ENCODE peak calls at places on chromosomes 2 and 18, in eight cellular contexts. One of them, this sample, is unnamed.

GRCh38 chr2:138874251-138874650 is 94.1 kb upstream of the NXPH2 start:
- DNase-seq in cardiac fibroblast: no peak
- DNase-seq in K562: no peak
- DNase-seq in gastrocnemius medialis: no peak
- DNase-seq in fibroblast of mammary gland: no peak
- DNase-seq in CD8-positive, alpha-beta memory T cell: no peak
- DNase-seq in heart right ventricle: no peak
- DNase-seq in thyroid gland: no peak
- DNase-seq in this sample: no peak

GRCh38 chr2:241126201-241126611 is 23.1 kb downstream of the PASK start:
- DNase-seq in K562: no peak
- DNase-seq in heart right ventricle: no peak
- DNase-seq in CD8-positive, alpha-beta memory T cell: no peak
- DNase-seq in fibroblast of mammary gland: no peak
- DNase-seq in thyroid gland: no peak
- DNase-seq in gastrocnemius medialis: no peak
- DNase-seq in cardiac fibroblast: no peak
- DNase-seq in this sample: no peak

GRCh38 chr2:32559136-32559535 is 68.7 kb upstream of the TTC27 start:
- DNase-seq in cardiac fibroblast: peak
- DNase-seq in gastrocnemius medialis: no peak
- DNase-seq in fibroblast of mammary gland: peak
- DNase-seq in thyroid gland: no peak
- DNase-seq in K562: no peak
- DNase-seq in heart right ventricle: no peak
- DNase-seq in CD8-positive, alpha-beta memory T cell: no peak
- DNase-seq in this sample: peak

GRCh38 chr2:21772624-21773023 is 648.9 kb downstream of the TDRD15 start:
- DNase-seq in K562: no peak
- DNase-seq in gastrocnemius medialis: no peak
- DNase-seq in fibroblast of mammary gland: peak
- DNase-seq in thyroid gland: no peak
- DNase-seq in heart right ventricle: no peak
- DNase-seq in CD8-positive, alpha-beta memory T cell: no peak
- DNase-seq in cardiac fibroblast: peak
- DNase-seq in this sample: no peak

GRCh38 chr2:23596316-23596885 is 211.4 kb downstream of the KLHL29 start:
- DNase-seq in heart right ventricle: no peak
- DNase-seq in thyroid gland: no peak
- DNase-seq in gastrocnemius medialis: peak
- DNase-seq in cardiac fibroblast: peak
- DNase-seq in fibroblast of mammary gland: peak
- DNase-seq in CD8-positive, alpha-beta memory T cell: no peak
- DNase-seq in K562: no peak
- DNase-seq in this sample: no peak

GRCh38 chr18:13461488-13461887 is 242.9 kb downstream of the LDLRAD4 start:
- DNase-seq in CD8-positive, alpha-beta memory T cell: no peak
- DNase-seq in K562: no peak
- DNase-seq in heart right ventricle: no peak
- DNase-seq in cardiac fibroblast: no peak
- DNase-seq in thyroid gland: no peak
- DNase-seq in gastrocnemius medialis: no peak
- DNase-seq in fibroblast of mammary gland: no peak
- DNase-seq in this sample: no peak

GRCh38 chr2:39266139-39266805 is 22.5 kb upstream of the CDKL4 start:
- DNase-seq in heart right ventricle: no peak
- DNase-seq in thyroid gland: no peak
- DNase-seq in CD8-positive, alpha-beta memory T cell: peak
- DNase-seq in fibroblast of mammary gland: peak
- DNase-seq in cardiac fibroblast: peak
- DNase-seq in gastrocnemius medialis: no peak
- DNase-seq in K562: no peak
- DNase-seq in this sample: no peak

GRCh38 chr2:210309546-210310233 is 5.3 kb downstream of the MYL1 start:
- DNase-seq in CD8-positive, alpha-beta memory T cell: no peak
- DNase-seq in thyroid gland: no peak
- DNase-seq in heart right ventricle: no peak
- DNase-seq in fibroblast of mammary gland: no peak
- DNase-seq in gastrocnemius medialis: no peak
- DNase-seq in cardiac fibroblast: no peak
- DNase-seq in K562: no peak
- DNase-seq in this sample: no peak

GRCh38 chr2:85534875-85535274 is 4.1 kb upstream of the MAT2A start:
- DNase-seq in K562: no peak
- DNase-seq in thyroid gland: no peak
- DNase-seq in CD8-positive, alpha-beta memory T cell: no peak
- DNase-seq in gastrocnemius medialis: no peak
- DNase-seq in heart right ventricle: no peak
- DNase-seq in cardiac fibroblast: no peak
- DNase-seq in fibroblast of mammary gland: no peak
- DNase-seq in this sample: no peak

GRCh38 chr2:159118115-159118858 is 149.8 kb downstream of the TANC1 start:
- DNase-seq in heart right ventricle: peak
- DNase-seq in fibroblast of mammary gland: peak
- DNase-seq in CD8-positive, alpha-beta memory T cell: peak
- DNase-seq in gastrocnemius medialis: peak
- DNase-seq in K562: peak
- DNase-seq in thyroid gland: peak
- DNase-seq in cardiac fibroblast: peak
- DNase-seq in this sample: peak

GRCh38 chr18:67483237-67483636 is 33.3 kb downstream of the DSEL start:
- DNase-seq in cardiac fibroblast: no peak
- DNase-seq in fibroblast of mammary gland: no peak
- DNase-seq in thyroid gland: peak
- DNase-seq in CD8-positive, alpha-beta memory T cell: no peak
- DNase-seq in heart right ventricle: no peak
- DNase-seq in K562: no peak
- DNase-seq in gastrocnemius medialis: no peak
- DNase-seq in this sample: no peak

GRCh38 chr18:70464343-70465114 is 175.7 kb downstream of the SOCS6 start:
- DNase-seq in K562: peak
- DNase-seq in CD8-positive, alpha-beta memory T cell: peak
- DNase-seq in thyroid gland: peak
- DNase-seq in cardiac fibroblast: peak
- DNase-seq in gastrocnemius medialis: peak
- DNase-seq in fibroblast of mammary gland: peak
- DNase-seq in heart right ventricle: peak
- DNase-seq in this sample: peak

GRCh38 chr2:165902929-165903328 is 50.6 kb downstream of the TTC21B start:
- DNase-seq in cardiac fibroblast: peak
- DNase-seq in thyroid gland: no peak
- DNase-seq in gastrocnemius medialis: no peak
- DNase-seq in fibroblast of mammary gland: peak
- DNase-seq in K562: no peak
- DNase-seq in heart right ventricle: no peak
- DNase-seq in CD8-positive, alpha-beta memory T cell: no peak
- DNase-seq in this sample: no peak

GRCh38 chr18:47247036-47247832 is 4.2 kb downstream of the SKOR2 start:
- DNase-seq in CD8-positive, alpha-beta memory T cell: no peak
- DNase-seq in K562: no peak
- DNase-seq in heart right ventricle: no peak
- DNase-seq in thyroid gland: no peak
- DNase-seq in cardiac fibroblast: no peak
- DNase-seq in fibroblast of mammary gland: no peak
- DNase-seq in gastrocnemius medialis: no peak
- DNase-seq in this sample: no peak
- H3K4me3 ChIP-seq in CD8-positive, alpha-beta memory T cell: no peak
- H3K4me3 ChIP-seq in K562: no peak
- H3K4me3 ChIP-seq in heart right ventricle: no peak
- H3K4me3 ChIP-seq in thyroid gland: no peak
- H3K4me3 ChIP-seq in cardiac fibroblast: no peak
- H3K4me3 ChIP-seq in fibroblast of mammary gland: no peak
- H3K4me3 ChIP-seq in gastrocnemius medialis: no peak
- H3K4me3 ChIP-seq in this sample: no peak

GRCh38 chr2:190723397-190724090 is 74.7 kb downstream of the NAB1 start:
- DNase-seq in thyroid gland: no peak
- DNase-seq in CD8-positive, alpha-beta memory T cell: no peak
- DNase-seq in cardiac fibroblast: peak
- DNase-seq in fibroblast of mammary gland: peak
- DNase-seq in K562: no peak
- DNase-seq in gastrocnemius medialis: no peak
- DNase-seq in heart right ventricle: no peak
- DNase-seq in this sample: no peak
- H3K4me3 ChIP-seq in thyroid gland: no peak
- H3K4me3 ChIP-seq in CD8-positive, alpha-beta memory T cell: no peak
- H3K4me3 ChIP-seq in cardiac fibroblast: no peak
- H3K4me3 ChIP-seq in fibroblast of mammary gland: no peak
- H3K4me3 ChIP-seq in K562: no peak
- H3K4me3 ChIP-seq in gastrocnemius medialis: no peak
- H3K4me3 ChIP-seq in heart right ventricle: no peak
- H3K4me3 ChIP-seq in this sample: no peak

DNA sequence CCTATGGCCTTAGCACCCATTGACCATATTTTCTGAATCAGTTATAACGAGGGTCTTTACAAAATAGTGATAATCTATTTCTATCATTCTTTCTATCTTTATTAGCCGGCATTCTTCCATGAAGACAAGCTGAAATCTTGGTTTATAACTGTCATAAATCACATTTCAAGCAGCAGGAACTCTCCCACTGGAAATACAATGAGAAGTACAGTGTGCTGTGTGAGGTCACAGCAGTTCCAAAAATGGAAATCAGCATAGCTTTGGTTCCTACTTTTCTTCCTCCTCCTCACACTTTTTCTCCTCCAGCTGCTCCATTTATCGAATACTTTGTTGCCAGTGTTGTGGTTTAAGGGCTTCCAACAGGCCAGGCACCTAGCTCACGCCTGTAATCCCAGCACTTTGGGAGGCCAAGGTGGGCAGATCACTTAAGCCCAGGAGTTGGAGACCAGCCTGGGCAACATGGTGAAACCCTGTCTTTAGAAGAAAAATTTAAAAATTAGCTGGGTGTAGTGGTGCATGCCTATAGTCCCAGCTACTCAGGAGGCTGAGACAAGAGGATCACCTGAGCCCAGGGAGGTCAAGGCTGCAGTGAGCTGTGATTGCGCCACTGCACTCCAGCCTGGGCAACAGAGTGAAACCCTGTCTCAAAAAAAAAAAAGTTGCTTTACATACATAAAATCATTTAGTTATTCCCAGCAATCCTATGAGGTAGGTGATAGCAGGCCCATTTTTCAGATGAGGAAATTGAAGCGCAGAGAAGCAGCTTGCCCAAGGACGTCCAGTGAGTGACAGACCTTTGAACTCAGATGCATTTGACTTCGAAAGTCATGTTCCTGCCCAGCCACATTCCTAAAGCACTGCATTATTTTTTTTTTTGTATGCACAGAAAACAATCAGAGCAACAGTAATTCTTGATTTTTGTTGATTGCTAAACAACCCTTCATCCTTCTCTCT is 34.0 kb upstream of the GPR55 start:
- DNase-seq in cardiac fibroblast: no peak
- DNase-seq in gastrocnemius medialis: no peak
- DNase-seq in CD8-positive, alpha-beta memory T cell: no peak
- DNase-seq in fibroblast of mammary gland: no peak
- DNase-seq in heart right ventricle: no peak
- DNase-seq in K562: no peak
- DNase-seq in thyroid gland: no peak
- DNase-seq in this sample: no peak
- H3K4me3 ChIP-seq in cardiac fibroblast: no peak
- H3K4me3 ChIP-seq in gastrocnemius medialis: no peak
- H3K4me3 ChIP-seq in CD8-positive, alpha-beta memory T cell: no peak
- H3K4me3 ChIP-seq in fibroblast of mammary gland: no peak
- H3K4me3 ChIP-seq in heart right ventricle: no peak
- H3K4me3 ChIP-seq in K562: no peak
- H3K4me3 ChIP-seq in thyroid gland: no peak
- H3K4me3 ChIP-seq in this sample: no peak

GRCh38 chr2:26355038-26355995 is 8.7 kb upstream of the ADGRF3 start:
- DNase-seq in heart right ventricle: no peak
- DNase-seq in cardiac fibroblast: peak
- DNase-seq in K562: peak
- DNase-seq in gastrocnemius medialis: peak
- DNase-seq in CD8-positive, alpha-beta memory T cell: no peak
- DNase-seq in thyroid gland: peak
- DNase-seq in fibroblast of mammary gland: peak
- DNase-seq in this sample: no peak
- H3K4me3 ChIP-seq in heart right ventricle: no peak
- H3K4me3 ChIP-seq in cardiac fibroblast: no peak
- H3K4me3 ChIP-seq in K562: peak
- H3K4me3 ChIP-seq in gastrocnemius medialis: peak
- H3K4me3 ChIP-seq in CD8-positive, alpha-beta memory T cell: no peak
- H3K4me3 ChIP-seq in thyroid gland: no peak
- H3K4me3 ChIP-seq in fibroblast of mammary gland: no peak
- H3K4me3 ChIP-seq in this sample: no peak

DNA sequence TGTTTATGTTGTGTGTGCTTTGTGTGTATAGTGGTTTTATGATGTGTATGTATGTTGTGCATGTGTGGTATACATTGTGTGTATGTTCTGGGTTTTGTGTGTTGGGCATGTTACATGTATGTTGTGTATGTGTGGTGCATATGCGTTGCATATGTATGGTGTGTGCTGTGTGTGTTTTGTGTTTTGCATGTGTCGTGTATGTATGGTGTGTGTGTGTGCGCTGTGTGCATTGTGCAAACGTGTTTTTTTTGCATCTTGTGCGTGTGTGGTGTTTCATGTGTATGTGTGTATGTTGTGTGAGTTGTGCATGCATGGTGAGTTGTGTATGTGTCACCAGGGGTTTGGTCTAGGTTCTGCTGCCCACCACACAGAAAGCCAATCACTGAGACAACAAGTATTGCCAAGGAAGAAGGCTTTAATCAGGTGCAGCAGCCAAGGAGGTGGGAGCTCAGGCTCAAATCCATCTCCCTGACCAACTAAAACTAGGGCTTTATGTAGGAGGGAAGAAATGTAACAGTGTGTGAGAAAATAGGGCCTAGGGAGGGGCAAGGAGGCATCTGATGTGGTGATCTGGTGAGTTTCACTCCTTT is 115.7 kb downstream of the FAM168B start:
- DNase-seq in K562: no peak
- DNase-seq in fibroblast of mammary gland: no peak
- DNase-seq in thyroid gland: no peak
- DNase-seq in gastrocnemius medialis: no peak
- DNase-seq in heart right ventricle: no peak
- DNase-seq in cardiac fibroblast: no peak
- DNase-seq in CD8-positive, alpha-beta memory T cell: no peak
- DNase-seq in this sample: no peak
- H3K4me3 ChIP-seq in K562: no peak
- H3K4me3 ChIP-seq in fibroblast of mammary gland: no peak
- H3K4me3 ChIP-seq in thyroid gland: no peak
- H3K4me3 ChIP-seq in gastrocnemius medialis: no peak
- H3K4me3 ChIP-seq in heart right ventricle: no peak
- H3K4me3 ChIP-seq in cardiac fibroblast: no peak
- H3K4me3 ChIP-seq in CD8-positive, alpha-beta memory T cell: no peak
- H3K4me3 ChIP-seq in this sample: no peak

GRCh38 chr2:202269585-202269984 is 4.0 kb downstream of the NOP58 start:
- DNase-seq in CD8-positive, alpha-beta memory T cell: peak
- DNase-seq in K562: no peak
- DNase-seq in heart right ventricle: no peak
- DNase-seq in cardiac fibroblast: no peak
- DNase-seq in thyroid gland: no peak
- DNase-seq in gastrocnemius medialis: no peak
- DNase-seq in fibroblast of mammary gland: peak
- DNase-seq in this sample: no peak
- H3K4me3 ChIP-seq in CD8-positive, alpha-beta memory T cell: no peak
- H3K4me3 ChIP-seq in K562: peak
- H3K4me3 ChIP-seq in heart right ventricle: no peak
- H3K4me3 ChIP-seq in cardiac fibroblast: no peak
- H3K4me3 ChIP-seq in thyroid gland: no peak
- H3K4me3 ChIP-seq in gastrocnemius medialis: no peak
- H3K4me3 ChIP-seq in fibroblast of mammary gland: no peak
- H3K4me3 ChIP-seq in this sample: no peak

GRCh38 chr2:190679813-190680591 is 31.1 kb downstream of the NAB1 start:
- DNase-seq in cardiac fibroblast: peak
- DNase-seq in CD8-positive, alpha-beta memory T cell: peak
- DNase-seq in fibroblast of mammary gland: peak
- DNase-seq in heart right ventricle: peak
- DNase-seq in thyroid gland: peak
- DNase-seq in K562: peak
- DNase-seq in gastrocnemius medialis: peak
- DNase-seq in this sample: peak
- H3K4me3 ChIP-seq in cardiac fibroblast: no peak
- H3K4me3 ChIP-seq in CD8-positive, alpha-beta memory T cell: no peak
- H3K4me3 ChIP-seq in fibroblast of mammary gland: no peak
- H3K4me3 ChIP-seq in heart right ventricle: no peak
- H3K4me3 ChIP-seq in thyroid gland: no peak
- H3K4me3 ChIP-seq in K562: no peak
- H3K4me3 ChIP-seq in gastrocnemius medialis: no peak
- H3K4me3 ChIP-seq in this sample: no peak

This sample was measured in uterus.